ENCODE peak calls at places on chromosomes 16 and 17, in nine cellular contexts. One of them, this sample, is unnamed.

GRCh38 chr17:54967621-54968258 is 714 bp downstream of the COX11 start:
- DNase-seq in H1: no peak
- DNase-seq in endothelial cell of umbilical vein: no peak
- DNase-seq in heart left ventricle: no peak
- DNase-seq in heart right ventricle: no peak
- DNase-seq in stomach: no peak
- DNase-seq in HL-60: no peak
- DNase-seq in adrenal gland: no peak
- DNase-seq in left ventricle myocardium inferior: no peak
- DNase-seq in this sample: no peak

GRCh38 chr17:77602883-77603640 is 355.4 kb upstream of the TNRC6C start:
- DNase-seq in H1: no peak
- DNase-seq in endothelial cell of umbilical vein: no peak
- DNase-seq in heart left ventricle: no peak
- DNase-seq in heart right ventricle: no peak
- DNase-seq in stomach: peak; percentile 15
- DNase-seq in HL-60: no peak
- DNase-seq in adrenal gland: no peak
- DNase-seq in left ventricle myocardium inferior: no peak
- DNase-seq in this sample: no peak

GRCh38 chr16:47884131-47884725 is 271.6 kb downstream of the ABCC12 start:
- DNase-seq in H1: no peak
- DNase-seq in endothelial cell of umbilical vein: no peak
- DNase-seq in heart left ventricle: no peak
- DNase-seq in heart right ventricle: no peak
- DNase-seq in stomach: no peak
- DNase-seq in HL-60: no peak
- DNase-seq in adrenal gland: no peak
- DNase-seq in left ventricle myocardium inferior: no peak
- DNase-seq in this sample: no peak

GRCh38 chr16:21283521-21284289 is 5.6 kb upstream of the CRYM start:
- DNase-seq in H1: peak; percentile 41
- DNase-seq in endothelial cell of umbilical vein: peak; percentile 21
- DNase-seq in heart left ventricle: peak; percentile 65
- DNase-seq in heart right ventricle: peak; percentile 43
- DNase-seq in stomach: peak; percentile 30
- DNase-seq in HL-60: peak; percentile 29
- DNase-seq in adrenal gland: no peak
- DNase-seq in left ventricle myocardium inferior: peak; percentile 49
- DNase-seq in this sample: peak; percentile 50

GRCh38 chr17:4902540-4902939 is 358 bp downstream of the CHRNE start:
- DNase-seq in H1: no peak
- DNase-seq in endothelial cell of umbilical vein: no peak
- DNase-seq in heart left ventricle: no peak
- DNase-seq in heart right ventricle: no peak
- DNase-seq in stomach: no peak
- DNase-seq in HL-60: no peak
- DNase-seq in adrenal gland: no peak
- DNase-seq in left ventricle myocardium inferior: no peak
- DNase-seq in this sample: no peak

GRCh38 chr16:54066451-54067056 is 220.0 kb downstream of the IRX3 start:
- DNase-seq in H1: no peak
- DNase-seq in endothelial cell of umbilical vein: peak; percentile 20
- DNase-seq in heart left ventricle: no peak
- DNase-seq in heart right ventricle: no peak
- DNase-seq in stomach: no peak
- DNase-seq in HL-60: no peak
- DNase-seq in adrenal gland: peak; percentile 73
- DNase-seq in left ventricle myocardium inferior: no peak
- DNase-seq in this sample: no peak

GRCh38 chr17:15392326-15392739 is 50.9 kb upstream of the TEKT3 start:
- DNase-seq in H1: no peak
- DNase-seq in endothelial cell of umbilical vein: peak; percentile 18
- DNase-seq in heart left ventricle: no peak
- DNase-seq in heart right ventricle: no peak
- DNase-seq in stomach: no peak
- DNase-seq in HL-60: no peak
- DNase-seq in adrenal gland: no peak
- DNase-seq in left ventricle myocardium inferior: peak; percentile 52
- DNase-seq in this sample: no peak

GRCh38 chr17:17027442-17028058 is 14.7 kb upstream of the MPRIP start:
- DNase-seq in H1: no peak
- DNase-seq in endothelial cell of umbilical vein: no peak
- DNase-seq in heart left ventricle: no peak
- DNase-seq in heart right ventricle: no peak
- DNase-seq in stomach: no peak
- DNase-seq in HL-60: no peak
- DNase-seq in adrenal gland: no peak
- DNase-seq in left ventricle myocardium inferior: no peak
- DNase-seq in this sample: no peak

GRCh38 chr16:4664538-4665418 is 28.6 kb upstream of the NUDT16L1 start:
- DNase-seq in H1: no peak
- DNase-seq in endothelial cell of umbilical vein: no peak
- DNase-seq in heart left ventricle: no peak
- DNase-seq in heart right ventricle: peak; percentile 42
- DNase-seq in stomach: peak; percentile 88
- DNase-seq in HL-60: peak; percentile 89
- DNase-seq in adrenal gland: no peak
- DNase-seq in left ventricle myocardium inferior: peak; percentile 45
- DNase-seq in this sample: no peak

GRCh38 chr16:23796941-23797340 is 38.8 kb upstream of the PRKCB start:
- DNase-seq in H1: no peak
- DNase-seq in endothelial cell of umbilical vein: no peak
- DNase-seq in heart left ventricle: no peak
- DNase-seq in heart right ventricle: no peak
- DNase-seq in stomach: no peak
- DNase-seq in HL-60: no peak
- DNase-seq in adrenal gland: no peak
- DNase-seq in left ventricle myocardium inferior: no peak
- DNase-seq in this sample: no peak

GRCh38 chr17:35892091-35892637 is 12.0 kb upstream of the CCL5 start:
- DNase-seq in H1: no peak
- DNase-seq in endothelial cell of umbilical vein: no peak
- DNase-seq in heart left ventricle: no peak
- DNase-seq in heart right ventricle: no peak
- DNase-seq in stomach: no peak
- DNase-seq in HL-60: peak; percentile 17
- DNase-seq in adrenal gland: no peak
- DNase-seq in left ventricle myocardium inferior: no peak
- DNase-seq in this sample: no peak

GRCh38 chr17:50615818-50616217 is 18.9 kb upstream of the ABCC3 start:
- DNase-seq in H1: no peak
- DNase-seq in endothelial cell of umbilical vein: no peak
- DNase-seq in heart left ventricle: no peak
- DNase-seq in heart right ventricle: no peak
- DNase-seq in stomach: no peak
- DNase-seq in HL-60: no peak
- DNase-seq in adrenal gland: no peak
- DNase-seq in left ventricle myocardium inferior: no peak
- DNase-seq in this sample: no peak

GRCh38 chr17:66848496-66848895 is 13.6 kb downstream of the CACNG5 start:
- DNase-seq in H1: no peak
- DNase-seq in endothelial cell of umbilical vein: no peak
- DNase-seq in heart left ventricle: no peak
- DNase-seq in heart right ventricle: no peak
- DNase-seq in stomach: no peak
- DNase-seq in HL-60: no peak
- DNase-seq in adrenal gland: no peak
- DNase-seq in left ventricle myocardium inferior: no peak
- DNase-seq in this sample: no peak

GRCh38 chr17:44543213-44543904 is 13.9 kb upstream of the FZD2 start:
- DNase-seq in H1: peak; percentile 87
- DNase-seq in endothelial cell of umbilical vein: no peak
- DNase-seq in heart left ventricle: no peak
- DNase-seq in heart right ventricle: no peak
- DNase-seq in stomach: no peak
- DNase-seq in HL-60: no peak
- DNase-seq in adrenal gland: no peak
- DNase-seq in left ventricle myocardium inferior: no peak
- DNase-seq in this sample: no peak

GRCh38 chr16:71504901-71505300 is 15.8 kb upstream of the ZNF19 start:
- DNase-seq in H1: no peak
- DNase-seq in endothelial cell of umbilical vein: no peak
- DNase-seq in heart left ventricle: no peak
- DNase-seq in heart right ventricle: no peak
- DNase-seq in stomach: no peak
- DNase-seq in HL-60: no peak
- DNase-seq in adrenal gland: no peak
- DNase-seq in left ventricle myocardium inferior: no peak
- DNase-seq in this sample: no peak

GRCh38 chr16:71501562-71501961 is 12.4 kb upstream of the ZNF19 start:
- DNase-seq in H1: no peak
- DNase-seq in endothelial cell of umbilical vein: no peak
- DNase-seq in heart left ventricle: no peak
- DNase-seq in heart right ventricle: no peak
- DNase-seq in stomach: no peak
- DNase-seq in HL-60: no peak
- DNase-seq in adrenal gland: no peak
- DNase-seq in left ventricle myocardium inferior: no peak
- DNase-seq in this sample: no peak

GRCh38 chr16:71507061-71507460 is 17.9 kb upstream of the ZNF19 start:
- DNase-seq in H1: no peak
- DNase-seq in endothelial cell of umbilical vein: no peak
- DNase-seq in heart left ventricle: no peak
- DNase-seq in heart right ventricle: no peak
- DNase-seq in stomach: no peak
- DNase-seq in HL-60: no peak
- DNase-seq in adrenal gland: no peak
- DNase-seq in left ventricle myocardium inferior: no peak
- DNase-seq in this sample: no peak
- H3K27ac ChIP-seq in H1: no peak overlapping the region
- H3K27ac ChIP-seq in endothelial cell of umbilical vein: no peak overlapping the region
- H3K27ac ChIP-seq in heart left ventricle: no peak overlapping the region
- H3K27ac ChIP-seq in heart right ventricle: no peak overlapping the region
- H3K27ac ChIP-seq in stomach: no peak overlapping the region
- H3K27ac ChIP-seq in HL-60: no peak overlapping the region
- H3K27ac ChIP-seq in adrenal gland: no peak overlapping the region
- H3K27ac ChIP-seq in left ventricle myocardium inferior: no peak overlapping the region
- H3K27ac ChIP-seq in this sample: no peak overlapping the region

GRCh38 chr16:85835956-85836705 is 36.6 kb downstream of the COX4I1 start:
- DNase-seq in H1: no peak
- DNase-seq in endothelial cell of umbilical vein: no peak
- DNase-seq in heart left ventricle: no peak
- DNase-seq in heart right ventricle: no peak
- DNase-seq in stomach: no peak
- DNase-seq in HL-60: no peak
- DNase-seq in adrenal gland: no peak
- DNase-seq in left ventricle myocardium inferior: no peak
- DNase-seq in this sample: no peak
- TF ChIP-seq CTCF in H1: no peak
- TF ChIP-seq CTCF in endothelial cell of umbilical vein: no peak
- TF ChIP-seq CTCF in heart left ventricle: no peak
- TF ChIP-seq CTCF in heart right ventricle: no peak
- TF ChIP-seq CTCF in stomach: no peak
- TF ChIP-seq CTCF in HL-60: no peak
- TF ChIP-seq CTCF in adrenal gland: no peak
- TF ChIP-seq CTCF in left ventricle myocardium inferior: no peak
- TF ChIP-seq CTCF in this sample: no peak

DNA sequence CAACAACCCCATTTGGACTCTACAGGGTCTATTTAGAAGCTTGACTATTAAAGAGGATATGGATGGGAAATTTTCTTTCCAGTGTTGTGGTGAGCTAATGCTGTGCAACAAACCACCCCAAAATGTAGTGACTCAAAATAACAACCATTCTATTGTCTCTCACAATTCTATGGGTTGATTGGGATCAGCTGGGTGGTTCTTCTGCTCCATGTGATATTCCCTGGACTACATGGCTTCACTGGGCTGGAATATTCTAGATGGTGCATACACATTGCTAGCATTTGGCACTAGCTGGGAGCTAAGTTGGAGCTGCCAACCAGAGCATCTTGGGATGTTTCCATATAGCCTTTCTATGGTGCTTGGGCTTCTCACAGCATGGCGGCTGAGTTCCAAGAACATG is 30.2 kb downstream of the SLC6A2 start:
- DNase-seq in H1: no peak
- DNase-seq in endothelial cell of umbilical vein: no peak
- DNase-seq in heart left ventricle: no peak
- DNase-seq in heart right ventricle: no peak
- DNase-seq in stomach: no peak
- DNase-seq in HL-60: no peak
- DNase-seq in adrenal gland: no peak
- DNase-seq in left ventricle myocardium inferior: no peak
- DNase-seq in this sample: no peak
- H3K27me3 ChIP-seq in H1: no peaks in the 10 kb centered on the region
- H3K27me3 ChIP-seq in endothelial cell of umbilical vein: peaks cover 10% of the 10 kb centered on the region
- H3K27me3 ChIP-seq in heart left ventricle: no peaks in the 10 kb centered on the region
- H3K27me3 ChIP-seq in heart right ventricle: peaks cover 5% of the 10 kb centered on the region
- H3K27me3 ChIP-seq in stomach: no peaks in the 10 kb centered on the region
- H3K27me3 ChIP-seq in HL-60: no peaks in the 10 kb centered on the region
- H3K27me3 ChIP-seq in adrenal gland: no peaks in the 10 kb centered on the region
- H3K27me3 ChIP-seq in left ventricle myocardium inferior: peaks cover 42% of the 10 kb centered on the region
- H3K27me3 ChIP-seq in this sample: no peaks in the 10 kb centered on the region

DNA sequence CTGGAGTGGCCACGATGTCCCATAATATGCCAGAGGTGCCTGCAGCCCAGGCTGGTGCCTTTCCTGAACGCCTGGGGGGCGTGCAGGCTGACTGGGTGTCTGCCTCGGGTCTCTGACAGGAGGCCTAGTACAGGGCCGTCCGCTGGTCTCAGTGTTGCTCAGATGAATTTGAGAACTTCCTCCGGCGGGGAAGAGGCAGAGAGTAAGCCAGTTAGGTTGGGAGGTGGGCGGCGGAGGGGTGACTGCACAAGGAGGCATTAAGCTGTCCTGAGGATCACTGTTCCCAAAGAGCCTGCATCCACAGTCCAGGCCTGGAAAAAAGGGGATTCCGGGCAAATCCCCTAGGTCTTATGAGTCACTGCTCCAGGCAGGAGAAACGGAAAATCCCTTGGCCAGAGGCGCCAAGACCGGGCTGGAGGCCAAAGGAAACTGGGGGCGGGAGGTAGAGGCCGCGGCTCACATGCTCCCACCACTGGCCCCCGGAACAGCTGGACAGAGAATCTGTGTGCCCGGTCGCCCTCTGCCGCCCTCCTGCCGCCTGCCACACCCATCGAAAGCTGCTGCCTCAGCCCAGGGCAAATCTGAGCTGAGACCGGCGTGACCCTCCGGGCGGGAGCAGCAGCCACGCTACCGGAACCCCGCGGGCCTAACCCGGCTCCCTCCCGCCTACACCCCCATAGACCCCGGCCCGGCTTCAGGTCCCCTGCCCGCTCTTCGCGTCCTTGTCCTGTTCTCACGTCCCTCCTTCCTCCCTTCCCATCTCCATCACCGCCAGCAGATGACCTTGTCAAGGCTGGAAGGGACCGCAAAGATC is 1.2 kb downstream of the TRIM47 start:
- DNase-seq in H1: no peak
- DNase-seq in endothelial cell of umbilical vein: peak; percentile 98
- DNase-seq in heart left ventricle: peak; percentile 95
- DNase-seq in heart right ventricle: peak; percentile 97
- DNase-seq in stomach: peak; percentile 88
- DNase-seq in HL-60: no peak
- DNase-seq in adrenal gland: peak; percentile 97
- DNase-seq in left ventricle myocardium inferior: peak; percentile 96
- DNase-seq in this sample: peak; percentile 80
- H3K27ac ChIP-seq in H1: no peak overlapping the region
- H3K27ac ChIP-seq in endothelial cell of umbilical vein: peak overlapping the region; percentile 70
- H3K27ac ChIP-seq in heart left ventricle: peak overlapping the region; percentile 96
- H3K27ac ChIP-seq in heart right ventricle: peak overlapping the region; percentile 97
- H3K27ac ChIP-seq in stomach: peak overlapping the region; percentile 91
- H3K27ac ChIP-seq in HL-60: no peak overlapping the region
- H3K27ac ChIP-seq in adrenal gland: peak overlapping the region; percentile 93
- H3K27ac ChIP-seq in left ventricle myocardium inferior: peak overlapping the region; percentile 96
- H3K27ac ChIP-seq in this sample: peak overlapping the region; percentile 96